ENCODE peak calls at places on chromosomes 13 and 19, in eight cellular contexts. One of them, this sample, is unnamed. For H3K4me1, the result is how much of the 10 kb centered on the place peaks cover.

GRCh38 chr19:41997121-41997850 is 3.3 kb upstream of the ATP1A3 start:
- DNase-seq in right cardiac atrium: peak
- DNase-seq in stomach: peak
- DNase-seq in neural progenitor cell: peak
- DNase-seq in A549: peak
- DNase-seq in body of pancreas: peak
- DNase-seq in fibroblast of lung: peak
- DNase-seq in GM23248: peak
- DNase-seq in this sample: peak

GRCh38 chr19:4068058-4068966 is 1.6 kb upstream of the ZBTB7A start:
- DNase-seq in A549: no peak
- DNase-seq in stomach: no peak
- DNase-seq in neural progenitor cell: no peak
- DNase-seq in right cardiac atrium: no peak
- DNase-seq in fibroblast of lung: no peak
- DNase-seq in GM23248: peak
- DNase-seq in body of pancreas: no peak
- DNase-seq in this sample: no peak

GRCh38 chr19:19554074-19555023 is 16.3 kb downstream of the CILP2 start:
- DNase-seq in right cardiac atrium: no peak
- DNase-seq in body of pancreas: peak
- DNase-seq in A549: no peak
- DNase-seq in GM23248: peak
- DNase-seq in neural progenitor cell: peak
- DNase-seq in fibroblast of lung: peak
- DNase-seq in stomach: peak
- DNase-seq in this sample: no peak

GRCh38 chr19:57830071-57830602 is at the start of gene ZNF587B:
- DNase-seq in GM23248: peak
- DNase-seq in right cardiac atrium: peak
- DNase-seq in A549: peak
- DNase-seq in body of pancreas: peak
- DNase-seq in fibroblast of lung: peak
- DNase-seq in neural progenitor cell: peak
- DNase-seq in stomach: peak
- DNase-seq in this sample: no peak

GRCh38 chr13:101306773-101307172 is 109.5 kb downstream of the NALCN start:
- DNase-seq in A549: no peak
- DNase-seq in stomach: no peak
- DNase-seq in body of pancreas: no peak
- DNase-seq in GM23248: no peak
- DNase-seq in right cardiac atrium: no peak
- DNase-seq in neural progenitor cell: no peak
- DNase-seq in fibroblast of lung: no peak
- DNase-seq in this sample: no peak

GRCh38 chr19:29629836-29630534 is 23.9 kb downstream of the POP4 start:
- DNase-seq in A549: no peak
- DNase-seq in GM23248: no peak
- DNase-seq in right cardiac atrium: no peak
- DNase-seq in stomach: no peak
- DNase-seq in body of pancreas: no peak
- DNase-seq in neural progenitor cell: no peak
- DNase-seq in fibroblast of lung: no peak
- DNase-seq in this sample: no peak

GRCh38 chr19:13888281-13888680 is 11.3 kb downstream of the NANOS3 start:
- DNase-seq in stomach: no peak
- DNase-seq in body of pancreas: no peak
- DNase-seq in GM23248: no peak
- DNase-seq in fibroblast of lung: no peak
- DNase-seq in right cardiac atrium: no peak
- DNase-seq in A549: no peak
- DNase-seq in neural progenitor cell: no peak
- DNase-seq in this sample: no peak

GRCh38 chr13:71880753-71881541 is 13.9 kb upstream of the DACH1 start:
- DNase-seq in A549: no peak
- DNase-seq in right cardiac atrium: no peak
- DNase-seq in body of pancreas: no peak
- DNase-seq in neural progenitor cell: no peak
- DNase-seq in GM23248: no peak
- DNase-seq in stomach: no peak
- DNase-seq in fibroblast of lung: peak
- DNase-seq in this sample: no peak

GRCh38 chr19:30790048-30790680 is 418.0 kb downstream of the ZNF536 start:
- DNase-seq in stomach: no peak
- DNase-seq in GM23248: no peak
- DNase-seq in right cardiac atrium: no peak
- DNase-seq in neural progenitor cell: no peak
- DNase-seq in body of pancreas: no peak
- DNase-seq in fibroblast of lung: no peak
- DNase-seq in A549: no peak
- DNase-seq in this sample: no peak

GRCh38 chr19:56253737-56254136 is 18.8 kb upstream of the EDDM13 start:
- DNase-seq in body of pancreas: no peak
- DNase-seq in fibroblast of lung: peak
- DNase-seq in right cardiac atrium: no peak
- DNase-seq in GM23248: peak
- DNase-seq in stomach: no peak
- DNase-seq in neural progenitor cell: peak
- DNase-seq in A549: peak
- DNase-seq in this sample: no peak

GRCh38 chr19:51689751-51690358 is 3.3 kb upstream of the SPACA6 start:
- DNase-seq in A549: peak
- DNase-seq in GM23248: peak
- DNase-seq in fibroblast of lung: peak
- DNase-seq in body of pancreas: no peak
- DNase-seq in right cardiac atrium: peak
- DNase-seq in stomach: no peak
- DNase-seq in neural progenitor cell: peak
- DNase-seq in this sample: peak

GRCh38 chr19:38684078-38684861 is 36.8 kb downstream of the ACTN4 start:
- DNase-seq in GM23248: peak
- DNase-seq in A549: peak
- DNase-seq in fibroblast of lung: peak
- DNase-seq in stomach: peak
- DNase-seq in body of pancreas: no peak
- DNase-seq in right cardiac atrium: peak
- DNase-seq in neural progenitor cell: no peak
- DNase-seq in this sample: peak

GRCh38 chr13:33112745-33113144 is 96.5 kb downstream of the KL start:
- DNase-seq in neural progenitor cell: no peak
- DNase-seq in GM23248: peak
- DNase-seq in body of pancreas: no peak
- DNase-seq in stomach: no peak
- DNase-seq in right cardiac atrium: no peak
- DNase-seq in A549: no peak
- DNase-seq in fibroblast of lung: peak
- DNase-seq in this sample: no peak

GRCh38 chr19:23287620-23288019 is 37.4 kb upstream of the ZNF724 start:
- DNase-seq in GM23248: no peak
- DNase-seq in neural progenitor cell: no peak
- DNase-seq in fibroblast of lung: no peak
- DNase-seq in body of pancreas: no peak
- DNase-seq in right cardiac atrium: no peak
- DNase-seq in A549: peak
- DNase-seq in stomach: no peak
- DNase-seq in this sample: no peak
- H3K4me3 ChIP-seq in GM23248: no peak
- H3K4me3 ChIP-seq in neural progenitor cell: no peak
- H3K4me3 ChIP-seq in fibroblast of lung: no peak
- H3K4me3 ChIP-seq in body of pancreas: no peak
- H3K4me3 ChIP-seq in right cardiac atrium: no peak
- H3K4me3 ChIP-seq in A549: no peak
- H3K4me3 ChIP-seq in stomach: no peak
- H3K4me3 ChIP-seq in this sample: no peak

GRCh38 chr13:20843177-20843576 is 59.4 kb downstream of the XPO4 start:
- DNase-seq in stomach: no peak
- DNase-seq in right cardiac atrium: no peak
- DNase-seq in GM23248: no peak
- DNase-seq in body of pancreas: no peak
- DNase-seq in A549: no peak
- DNase-seq in neural progenitor cell: no peak
- DNase-seq in fibroblast of lung: peak
- DNase-seq in this sample: no peak

GRCh38 chr13:20848203-20848602 is 54.3 kb downstream of the XPO4 start:
- DNase-seq in fibroblast of lung: no peak
- DNase-seq in right cardiac atrium: no peak
- DNase-seq in neural progenitor cell: no peak
- DNase-seq in body of pancreas: no peak
- DNase-seq in GM23248: no peak
- DNase-seq in A549: no peak
- DNase-seq in stomach: no peak
- DNase-seq in this sample: no peak

GRCh38 chr13:20847298-20847697 is 55.2 kb downstream of the XPO4 start:
- DNase-seq in right cardiac atrium: no peak
- DNase-seq in A549: no peak
- DNase-seq in body of pancreas: no peak
- DNase-seq in stomach: no peak
- DNase-seq in GM23248: no peak
- DNase-seq in neural progenitor cell: no peak
- DNase-seq in fibroblast of lung: no peak
- DNase-seq in this sample: no peak

GRCh38 chr13:20851844-20852402 is 50.6 kb downstream of the XPO4 start:
- DNase-seq in body of pancreas: no peak
- DNase-seq in GM23248: no peak
- DNase-seq in fibroblast of lung: peak
- DNase-seq in stomach: no peak
- DNase-seq in A549: no peak
- DNase-seq in neural progenitor cell: no peak
- DNase-seq in right cardiac atrium: no peak
- DNase-seq in this sample: no peak

GRCh38 chr13:20848944-20849343 is 53.6 kb downstream of the XPO4 start:
- DNase-seq in stomach: no peak
- DNase-seq in A549: no peak
- DNase-seq in right cardiac atrium: no peak
- DNase-seq in body of pancreas: no peak
- DNase-seq in neural progenitor cell: no peak
- DNase-seq in GM23248: no peak
- DNase-seq in fibroblast of lung: peak
- DNase-seq in this sample: no peak
- H3K4me1 ChIP-seq in stomach: under half
- H3K4me1 ChIP-seq in A549: under half
- H3K4me1 ChIP-seq in right cardiac atrium: under half
- H3K4me1 ChIP-seq in body of pancreas: under half
- H3K4me1 ChIP-seq in neural progenitor cell: under half
- H3K4me1 ChIP-seq in GM23248: under half
- H3K4me1 ChIP-seq in fibroblast of lung: under half
- H3K4me1 ChIP-seq in this sample: under half

DNA sequence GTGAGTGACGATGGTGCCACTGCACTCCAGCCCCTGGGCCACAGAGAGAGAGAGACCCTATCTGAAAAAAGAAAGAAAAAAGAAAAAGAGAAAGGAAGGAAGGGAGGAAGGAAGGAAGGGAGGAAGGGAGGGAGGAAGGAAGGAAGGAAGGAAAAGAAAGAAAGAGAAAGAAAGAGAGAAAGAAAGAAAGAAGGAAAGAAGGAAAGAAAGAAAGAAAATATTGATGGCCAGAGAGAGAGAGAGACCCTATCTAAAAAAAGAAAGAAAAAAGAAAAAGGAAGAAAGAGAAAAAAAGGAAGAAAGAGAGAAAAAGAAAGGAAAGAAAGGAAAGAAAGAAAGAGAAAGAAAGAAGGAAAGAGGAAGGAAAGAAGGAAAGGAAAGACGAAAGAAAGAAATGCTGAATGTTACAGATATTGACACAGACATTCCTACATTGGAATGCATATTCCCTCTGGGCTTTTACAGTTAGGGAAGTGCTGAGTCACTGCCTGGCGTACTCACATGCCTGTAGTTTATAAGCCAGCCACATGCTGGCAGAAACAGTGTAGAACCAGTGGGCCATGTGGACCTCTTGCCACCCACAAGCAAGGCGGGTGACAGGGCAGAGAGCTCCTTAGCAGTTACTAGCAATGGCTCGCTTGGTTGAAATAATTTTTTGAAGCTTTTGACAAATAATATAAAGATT is 34.6 kb upstream of the SLC46A3 start:
- DNase-seq in GM23248: peak
- DNase-seq in A549: peak
- DNase-seq in right cardiac atrium: peak
- DNase-seq in stomach: peak
- DNase-seq in neural progenitor cell: no peak
- DNase-seq in fibroblast of lung: peak
- DNase-seq in body of pancreas: peak
- DNase-seq in this sample: peak
- H3K27ac ChIP-seq in GM23248: peak
- H3K27ac ChIP-seq in A549: peak
- H3K27ac ChIP-seq in right cardiac atrium: no peak
- H3K27ac ChIP-seq in stomach: peak
- H3K27ac ChIP-seq in neural progenitor cell: no peak
- H3K27ac ChIP-seq in fibroblast of lung: peak
- H3K27ac ChIP-seq in body of pancreas: peak
- H3K27ac ChIP-seq in this sample: no peak

GRCh38 chr13:26007774-26008173 is 44.0 kb downstream of the SHISA2 start:
- DNase-seq in stomach: no peak
- DNase-seq in fibroblast of lung: no peak
- DNase-seq in A549: no peak
- DNase-seq in neural progenitor cell: no peak
- DNase-seq in body of pancreas: no peak
- DNase-seq in GM23248: no peak
- DNase-seq in right cardiac atrium: no peak
- DNase-seq in this sample: no peak

GRCh38 chr13:26011208-26011573 is 40.6 kb downstream of the SHISA2 start:
- DNase-seq in right cardiac atrium: no peak
- DNase-seq in A549: no peak
- DNase-seq in body of pancreas: no peak
- DNase-seq in fibroblast of lung: no peak
- DNase-seq in stomach: no peak
- DNase-seq in GM23248: no peak
- DNase-seq in neural progenitor cell: no peak
- DNase-seq in this sample: no peak

GRCh38 chr13:26010487-26011207 is 41.2 kb downstream of the SHISA2 start:
- DNase-seq in stomach: no peak
- DNase-seq in neural progenitor cell: no peak
- DNase-seq in A549: no peak
- DNase-seq in right cardiac atrium: no peak
- DNase-seq in body of pancreas: no peak
- DNase-seq in GM23248: no peak
- DNase-seq in fibroblast of lung: no peak
- DNase-seq in this sample: no peak

GRCh38 chr13:26015276-26015934 is 36.4 kb downstream of the SHISA2 start:
- DNase-seq in A549: no peak
- DNase-seq in neural progenitor cell: no peak
- DNase-seq in right cardiac atrium: no peak
- DNase-seq in fibroblast of lung: no peak
- DNase-seq in body of pancreas: no peak
- DNase-seq in stomach: no peak
- DNase-seq in GM23248: no peak
- DNase-seq in this sample: no peak

DNA sequence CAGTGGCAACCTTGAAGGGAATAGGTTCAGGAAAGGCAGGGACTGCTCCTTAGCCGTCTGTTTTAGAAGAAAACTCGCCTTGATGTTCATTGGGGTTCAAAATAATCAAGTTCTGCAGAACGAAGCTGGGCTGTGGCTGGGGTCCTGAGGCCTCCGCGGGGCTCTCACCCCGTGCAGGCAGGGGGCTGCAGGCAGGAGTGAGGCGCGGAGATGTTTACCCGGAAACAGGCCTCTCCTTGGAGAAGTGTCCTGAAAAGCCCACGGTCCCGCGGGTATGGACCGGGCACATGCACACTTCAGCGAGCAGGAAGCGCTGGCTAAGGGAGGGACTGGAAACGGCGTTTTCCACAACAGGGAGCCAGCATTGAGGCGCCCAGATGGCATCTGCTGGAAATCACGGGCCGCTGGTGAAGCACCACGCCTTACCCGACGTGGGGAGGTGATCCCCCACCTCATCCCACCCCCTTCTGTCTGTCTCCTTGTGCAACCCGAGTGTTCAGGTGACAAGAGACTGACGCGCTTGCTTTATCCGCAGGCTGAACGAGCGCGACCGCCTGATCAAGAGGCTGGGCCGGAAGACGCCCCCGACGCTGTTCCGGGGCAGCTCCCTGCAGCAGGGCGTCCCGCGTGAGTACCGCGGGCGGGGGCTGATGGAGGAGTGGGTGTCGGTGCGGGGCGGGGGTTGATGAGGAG is 39.7 kb downstream of the SHISA2 start:
- DNase-seq in neural progenitor cell: no peak
- DNase-seq in stomach: no peak
- DNase-seq in GM23248: peak
- DNase-seq in A549: no peak
- DNase-seq in fibroblast of lung: no peak
- DNase-seq in right cardiac atrium: peak
- DNase-seq in body of pancreas: no peak
- DNase-seq in this sample: no peak
- H3K4me3 ChIP-seq in neural progenitor cell: no peak
- H3K4me3 ChIP-seq in stomach: peak
- H3K4me3 ChIP-seq in GM23248: peak
- H3K4me3 ChIP-seq in A549: no peak
- H3K4me3 ChIP-seq in fibroblast of lung: no peak
- H3K4me3 ChIP-seq in right cardiac atrium: peak
- H3K4me3 ChIP-seq in body of pancreas: no peak
- H3K4me3 ChIP-seq in this sample: no peak

This sample was measured in adrenal gland.